ENCODE peak calls at places on chromosomes 13 and 19, in seven cellular contexts. L is H9, Y is mesendoderm, W is H1, J is trophoblast cell, Z is neuronal stem cell, V is mesenchymal stem cell. G is an unnamed sample.

GRCh38 chr13:97724450-97724849 is 229.0 kb upstream of the IPO5 start:
- DNase-seq in L (no peak), Y (no peak), W (no peak), J (no peak), Z (no peak), V (no peak), G (no peak)

GRCh38 chr13:77353980-77354379 is 27.1 kb upstream of the MYCBP2 start:
- DNase-seq in L (no peak), Y (no peak), W (no peak), J (no peak), Z (no peak), V (no peak), G (no peak)

GRCh38 chr13:27455331-27455855 is 5.0 kb upstream of the MTIF3 start:
- DNase-seq in L (peak; percentile 47), Y (no peak), W (no peak), J (no peak), Z (no peak), V (peak; percentile 24), G (no peak)

GRCh38 chr13:24212674-24213073 is 52.2 kb downstream of the SPATA13 start:
- DNase-seq in L (no peak), Y (no peak), W (no peak), J (no peak), Z (no peak), V (no peak), G (no peak)

GRCh38 chr19:746208-746819 is 4.6 kb upstream of the MISP start:
- DNase-seq in L (no peak), Y (no peak), W (no peak), J (no peak), Z (no peak), V (no peak), G (no peak)

GRCh38 chr13:100707818-100708740 is 33.5 kb upstream of the TMTC4 start:
- DNase-seq in L (no peak), Y (no peak), W (no peak), J (no peak), Z (no peak), V (no peak), G (no peak)

GRCh38 chr19:3801412-3802096 is 15.4 kb upstream of the MATK start:
- DNase-seq in L (peak; percentile 86), Y (peak; percentile 69), W (peak; percentile 81), J (peak; percentile 14), Z (peak; percentile 40), V (no peak), G (no peak)

GRCh38 chr13:43154839-43155238 is 131.5 kb downstream of the DNAJC15 start:
- DNase-seq in L (no peak), Y (peak; percentile 92), W (no peak), J (no peak), Z (no peak), V (no peak), G (no peak)

GRCh38 chr19:50331187-50332013 is 2.2 kb upstream of the KCNC3 start:
- DNase-seq in L (peak; percentile 82), Y (peak; percentile 90), W (peak; percentile 61), J (no peak), Z (no peak), V (no peak), G (no peak)

GRCh38 chr13:113489549-113490495 is 689 bp downstream of the DCUN1D2 start:
- DNase-seq in L (no peak), Y (peak; percentile 49), W (peak; percentile 68), J (peak; percentile 57), Z (peak; percentile 17), V (peak; percentile 66), G (peak; percentile 41)

GRCh38 chr19:18596752-18597157 is 8.2 kb downstream of the REX1BD start:
- DNase-seq in L (peak; percentile 92), Y (peak; percentile 63), W (peak; percentile 91), J (peak; percentile 57), Z (no peak), V (no peak), G (no peak)

GRCh38 chr19:35553385-35554000 is 8.1 kb downstream of the TMEM147 start:
- DNase-seq in L (no peak), Y (no peak), W (no peak), J (no peak), Z (no peak), V (no peak), G (no peak)

GRCh38 chr19:35013820-35014754 is 14.0 kb downstream of the GRAMD1A start:
- DNase-seq in L (no peak), Y (no peak), W (no peak), J (no peak), Z (no peak), V (no peak), G (no peak)

GRCh38 chr13:106691861-106692260 is 123.9 kb upstream of the ARGLU1 start:
- DNase-seq in L (no peak), Y (no peak), W (no peak), J (peak; percentile 58), Z (no peak), V (no peak), G (no peak)

GRCh38 chr13:100100115-100100879 is 11.4 kb downstream of the PCCA start:
- DNase-seq in L (no peak), Y (no peak), W (no peak), J (peak; percentile 6), Z (no peak), V (peak; percentile 81), G (peak; percentile 87)

GRCh38 chr19:57103573-57104277 is 16.1 kb upstream of the USP29 start:
- DNase-seq in L (peak; percentile 31), Y (peak; percentile 70), W (peak; percentile 56), J (peak; percentile 79), Z (peak; percentile 52), V (peak; percentile 22), G (peak; percentile 47)

GRCh38 chr13:75812751-75813181 is 176.6 kb downstream of the LMO7 start:
- DNase-seq in L (no peak), Y (no peak), W (no peak), J (peak; percentile 86), Z (no peak), V (peak; percentile 12), G (peak; percentile 35)

GRCh38 chr13:75813323-75813722 is 177.2 kb downstream of the LMO7 start:
- DNase-seq in L (no peak), Y (no peak), W (no peak), J (no peak), Z (no peak), V (no peak), G (no peak)

DNA sequence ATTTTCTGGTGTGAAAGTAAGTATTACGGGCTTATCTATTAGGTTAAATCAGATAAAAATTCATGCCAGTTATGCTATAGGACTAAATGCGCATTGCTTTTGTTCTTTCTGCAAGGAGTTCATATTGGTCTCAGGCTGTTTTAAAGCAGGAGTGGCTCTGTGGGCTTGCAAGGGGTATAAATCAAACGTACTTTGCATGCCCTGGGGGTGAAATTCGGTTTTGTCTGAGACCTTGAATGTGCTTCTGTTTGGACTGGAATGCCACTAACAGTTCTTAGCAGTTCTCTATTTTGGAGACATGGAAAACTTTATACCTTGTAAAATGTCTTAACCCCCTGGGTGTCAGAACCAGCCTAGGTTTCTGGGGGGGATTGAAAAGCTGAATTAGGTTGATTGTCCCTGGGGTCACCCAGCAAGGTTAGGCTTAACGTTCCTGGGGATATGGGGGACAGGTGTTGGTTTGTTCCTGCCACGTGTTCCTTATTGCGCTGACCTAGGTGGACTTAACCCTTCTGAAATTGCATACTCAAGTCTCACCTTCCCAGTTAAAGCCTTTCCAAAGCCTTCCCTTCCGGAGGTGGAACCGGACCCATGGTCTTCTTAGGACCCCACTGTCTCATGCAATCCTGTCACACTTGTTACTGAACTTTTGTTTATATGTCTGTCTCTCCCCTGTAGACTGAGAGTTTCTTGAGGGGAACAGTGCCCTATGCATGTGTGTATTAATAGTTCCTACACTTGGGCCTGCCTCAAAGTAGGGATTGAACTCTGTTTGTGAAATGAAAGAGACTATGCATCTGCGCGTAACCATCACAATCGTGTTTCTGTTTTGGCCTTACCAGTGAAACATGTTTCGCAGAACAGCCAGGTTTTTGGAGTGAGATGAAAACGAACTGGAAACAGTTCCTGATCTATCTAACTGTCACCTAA is 182.3 kb downstream of the LMO7 start:
- DNase-seq in L (no peak), Y (peak; percentile 32), W (no peak), J (no peak), Z (no peak), V (no peak), G (no peak)
- H2BK5ac ChIP-seq in L (no peak overlapping the region), Y (no peak overlapping the region), W (no peak overlapping the region), J (no peak overlapping the region), Z (no peak overlapping the region), V (no peak overlapping the region), G (peak overlapping the region; percentile 27)

DNA sequence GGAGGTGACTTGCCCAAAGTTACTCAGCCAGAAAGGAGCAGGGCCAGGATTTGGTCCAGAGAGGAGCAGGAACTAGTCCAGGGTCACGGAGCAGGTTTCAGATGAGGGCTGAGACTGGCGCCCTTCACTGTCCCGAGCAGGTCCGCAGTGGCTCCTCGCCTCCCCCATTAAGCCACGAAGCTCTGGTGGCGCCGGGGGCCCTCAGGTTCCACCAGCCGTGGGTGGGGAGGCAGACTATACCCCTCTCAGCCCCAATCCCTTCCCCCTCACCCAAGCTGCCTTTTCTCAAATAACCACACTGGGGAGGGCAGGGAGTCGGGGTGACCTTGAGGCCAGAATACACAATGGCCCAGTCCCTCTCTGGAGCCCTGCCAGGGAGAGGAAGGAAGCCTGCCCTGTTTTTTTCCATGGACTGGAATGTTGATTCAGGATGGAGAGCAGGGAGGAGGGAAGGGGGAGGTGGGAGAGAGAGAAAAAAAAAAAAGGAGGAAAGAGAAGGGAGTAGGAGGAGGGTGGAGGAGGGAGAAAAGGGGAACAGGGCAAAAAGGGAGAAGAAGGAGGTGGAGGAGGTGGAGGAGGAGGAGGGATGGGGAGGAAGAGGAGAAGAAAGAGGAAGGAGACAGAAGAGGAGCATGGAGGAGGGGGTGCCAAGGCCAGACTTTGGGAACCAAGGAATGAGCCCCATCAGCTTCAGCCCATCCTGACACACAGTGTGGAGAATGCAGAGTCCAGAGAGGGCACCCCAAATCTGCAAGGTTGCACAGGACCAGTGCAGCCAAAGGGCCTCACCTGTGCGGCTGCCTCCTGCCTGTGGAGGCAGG is 19.7 kb downstream of the CEACAM16 start:
- DNase-seq in L (peak; percentile 89), Y (peak; percentile 97), W (peak; percentile 74), J (no peak), Z (peak; percentile 69), V (peak; percentile 83), G (peak; percentile 56)
- H2BK5ac ChIP-seq in L (peak overlapping the region; percentile 99), Y (peak overlapping the region; percentile 91), W (peak overlapping the region; percentile 98), J (no peak overlapping the region), Z (no peak overlapping the region), V (peak overlapping the region; percentile 68), G (peak overlapping the region; percentile 41)

GRCh38 chr13:81676008-81676407 is 1335.1 kb upstream of the SPRY2 start:
- DNase-seq in L (no peak), Y (no peak), W (no peak), J (no peak), Z (no peak), V (no peak), G (no peak)
- H2BK5ac ChIP-seq in L (no peak overlapping the region), Y (no peak overlapping the region), W (no peak overlapping the region), J (no peak overlapping the region), Z (no peak overlapping the region), V (no peak overlapping the region), G (no peak overlapping the region)

DNA sequence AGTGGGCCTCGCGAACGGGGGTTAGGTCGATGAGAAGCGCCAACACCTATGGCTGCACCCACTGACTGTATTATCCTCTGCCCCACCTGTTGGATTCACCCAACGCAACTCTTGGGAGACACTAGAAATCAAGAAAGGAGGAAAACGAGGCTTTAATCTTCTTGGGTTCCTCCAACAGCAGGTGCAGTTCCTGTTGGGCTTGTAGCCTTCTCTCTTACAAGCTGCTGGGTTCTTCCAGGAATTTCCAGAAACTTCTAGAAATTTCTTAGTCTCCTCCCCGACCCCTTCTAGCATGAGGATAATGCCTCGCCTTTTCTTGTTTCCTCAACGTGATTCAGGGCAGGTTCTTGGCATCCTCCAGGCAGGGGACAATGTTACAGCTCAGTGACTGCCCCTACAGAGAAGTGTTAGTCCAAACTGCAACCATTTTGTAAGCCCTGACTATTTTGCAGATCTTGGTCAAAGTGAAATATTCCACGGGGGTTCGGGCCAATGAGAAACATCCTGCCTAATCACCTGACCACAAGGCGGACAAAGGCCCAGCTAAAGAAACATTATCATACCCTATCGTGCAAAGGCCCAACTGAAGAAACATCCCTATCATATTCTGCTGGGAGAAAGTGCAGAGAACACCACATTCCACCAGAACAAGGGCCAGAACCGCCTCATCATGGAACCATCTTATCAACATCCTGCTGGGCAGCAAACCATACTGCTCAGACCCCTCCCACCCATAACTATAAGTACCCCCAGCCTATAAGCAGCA is 598 bp upstream of the PNMA8A start:
- DNase-seq in L (no peak), Y (no peak), W (no peak), J (no peak), Z (no peak), V (peak; percentile 4), G (no peak)
- H2BK5ac ChIP-seq in L (no peak overlapping the region), Y (no peak overlapping the region), W (no peak overlapping the region), J (no peak overlapping the region), Z (peak overlapping the region; percentile 54), V (no peak overlapping the region), G (no peak overlapping the region)